ENCODE peak calls at places on chromosomes 3 and 15, in nine cellular contexts. I, E, N, R, Q, L, S, M and U are unnamed samples.

GRCh38 chr3:124800511-124801374 is 70.5 kb downstream of the UMPS start:
- DNase-seq in S (no peak), L (no peak), I (peak), R (no peak), Q (no peak), N (no peak), E (no peak), M (no peak), U (peak)

GRCh38 chr3:66450389-66451022 is 50.3 kb downstream of the LRIG1 start:
- DNase-seq in M (no peak), N (no peak), Q (peak), R (no peak), E (peak), S (no peak), I (peak), L (no peak), U (no peak)

GRCh38 chr3:38039101-38039898 is at the start of gene DLEC1:
- DNase-seq in L (peak), S (peak), I (peak), E (peak), Q (peak), M (peak), N (peak), R (no peak), U (peak)

GRCh38 chr3:164004205-164004604 is 1074.1 kb downstream of the SI start:
- DNase-seq in M (no peak), L (peak), Q (no peak), I (no peak), N (no peak), E (no peak), S (no peak), R (no peak), U (peak)

GRCh38 chr3:124298951-124299350 is 307.0 kb upstream of the ROPN1 start:
- DNase-seq in Q (no peak), R (no peak), N (no peak), E (no peak), S (peak), I (peak), L (no peak), M (peak), U (peak)

GRCh38 chr15:26580943-26581342 is 191.9 kb downstream of the GABRB3 start:
- DNase-seq in M (no peak), R (no peak), L (no peak), Q (no peak), S (no peak), I (no peak), E (no peak), N (no peak), U (no peak)

GRCh38 chr3:54836876-54837275 is 91.0 kb downstream of the LRTM1 start:
- DNase-seq in L (no peak), M (no peak), I (no peak), Q (no peak), E (no peak), R (no peak), S (no peak), N (no peak), U (peak)

GRCh38 chr3:33063651-33064051 is 33.3 kb downstream of the GLB1 start:
- DNase-seq in S (no peak), M (peak), N (no peak), R (no peak), E (peak), I (no peak), L (no peak), Q (peak), U (no peak)

GRCh38 chr3:73493543-73494314 is 131.0 kb downstream of the PDZRN3 start:
- DNase-seq in R (no peak), E (peak), I (no peak), S (no peak), M (no peak), Q (peak), N (no peak), L (no peak), U (no peak)

GRCh38 chr3:21645121-21645897 is 105.7 kb downstream of the ZNF385D start:
- DNase-seq in I (peak), E (peak), M (no peak), S (no peak), R (no peak), Q (peak), N (no peak), L (no peak), U (no peak)

GRCh38 chr15:90610220-90610619 is 80.5 kb downstream of the CRTC3 start:
- DNase-seq in I (no peak), S (no peak), L (no peak), E (peak), R (no peak), Q (peak), M (no peak), N (no peak), U (no peak)

GRCh38 chr3:6551165-6551564 is 309.8 kb upstream of the GRM7 start:
- DNase-seq in M (no peak), Q (no peak), I (no peak), E (no peak), S (no peak), R (no peak), L (no peak), N (no peak), U (no peak)

GRCh38 chr3:81530180-81530939 is 231.1 kb downstream of the GBE1 start:
- DNase-seq in N (no peak), Q (no peak), R (no peak), S (no peak), M (no peak), I (no peak), E (no peak), L (no peak), U (no peak)

GRCh38 chr3:62722344-62722743 is 152.9 kb downstream of the CADPS start:
- DNase-seq in I (no peak), L (no peak), M (no peak), N (no peak), R (no peak), Q (no peak), S (no peak), E (no peak), U (no peak)
- TF ChIP-seq CTCF in I (no peak), L (no peak), M (no peak), N (no peak), R (no peak), Q (no peak), S (no peak), E (no peak), U (no peak)

DNA sequence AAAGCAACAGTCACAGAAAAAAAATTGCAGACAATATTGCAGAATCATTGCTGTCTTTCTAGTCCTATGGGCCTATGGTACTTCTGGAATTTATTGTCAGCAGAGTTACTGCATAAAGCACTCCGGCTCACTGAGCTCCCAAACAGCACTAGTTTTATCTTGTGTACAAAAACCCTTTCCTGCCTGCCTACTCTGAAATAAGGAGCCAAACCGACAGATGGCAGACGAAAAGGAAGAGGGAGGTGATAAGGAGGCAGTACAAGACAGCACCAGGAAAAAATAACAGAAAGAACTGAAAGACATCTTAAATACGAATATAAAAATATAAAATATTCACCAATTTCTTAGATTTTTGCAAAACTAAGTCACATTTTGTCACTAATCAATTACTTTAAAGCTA is 15.6 kb downstream of the HERC1 start:
- DNase-seq in E (peak), M (no peak), N (no peak), S (no peak), R (no peak), I (no peak), L (peak), Q (peak), U (no peak)
- TF ChIP-seq CTCF in E (peak), M (no peak), N (no peak), S (no peak), R (no peak), I (peak), L (peak), Q (no peak), U (no peak)

DNA sequence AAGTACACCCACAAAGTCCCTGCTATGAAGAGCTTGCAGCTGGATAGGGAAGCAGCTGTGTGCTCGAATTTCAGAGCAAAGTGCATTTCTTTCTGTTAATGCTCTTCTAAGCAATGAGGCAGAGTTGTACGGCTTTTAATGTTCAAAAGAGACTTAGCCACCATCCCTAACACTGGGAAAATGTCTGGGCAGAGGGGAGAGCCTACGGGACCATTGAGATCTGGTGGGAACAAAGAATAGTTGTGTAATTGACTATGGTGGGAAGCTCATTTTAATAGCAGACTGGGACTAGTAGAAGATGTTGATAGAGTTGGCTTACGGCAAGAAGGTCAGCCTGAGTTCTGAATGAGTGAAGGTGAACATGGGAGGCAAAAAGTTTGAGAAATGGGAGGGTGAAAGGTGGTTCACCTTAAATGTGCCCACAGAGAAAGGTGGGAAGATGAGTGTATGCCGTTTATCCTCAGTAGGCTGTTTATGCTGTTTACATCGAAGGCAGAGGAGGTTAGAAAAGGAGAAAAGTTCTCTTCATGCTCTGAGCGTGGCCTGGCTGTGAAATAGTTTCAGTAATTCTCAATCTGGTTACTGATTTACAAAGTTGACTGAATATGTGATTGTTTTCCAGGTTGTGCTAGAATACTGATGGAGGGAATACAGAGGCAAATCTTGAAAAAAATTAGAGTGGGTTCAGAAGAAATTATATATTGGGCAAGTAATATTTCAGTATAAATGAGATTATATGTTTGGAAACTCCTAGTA is 22.9 kb upstream of the UTS2B start:
- DNase-seq in N (no peak), R (no peak), E (no peak), I (no peak), Q (no peak), M (no peak), S (no peak), L (peak), U (no peak)
- TF ChIP-seq CTCF in N (no peak), R (no peak), E (no peak), I (no peak), Q (no peak), M (no peak), S (no peak), L (no peak), U (no peak)

DNA sequence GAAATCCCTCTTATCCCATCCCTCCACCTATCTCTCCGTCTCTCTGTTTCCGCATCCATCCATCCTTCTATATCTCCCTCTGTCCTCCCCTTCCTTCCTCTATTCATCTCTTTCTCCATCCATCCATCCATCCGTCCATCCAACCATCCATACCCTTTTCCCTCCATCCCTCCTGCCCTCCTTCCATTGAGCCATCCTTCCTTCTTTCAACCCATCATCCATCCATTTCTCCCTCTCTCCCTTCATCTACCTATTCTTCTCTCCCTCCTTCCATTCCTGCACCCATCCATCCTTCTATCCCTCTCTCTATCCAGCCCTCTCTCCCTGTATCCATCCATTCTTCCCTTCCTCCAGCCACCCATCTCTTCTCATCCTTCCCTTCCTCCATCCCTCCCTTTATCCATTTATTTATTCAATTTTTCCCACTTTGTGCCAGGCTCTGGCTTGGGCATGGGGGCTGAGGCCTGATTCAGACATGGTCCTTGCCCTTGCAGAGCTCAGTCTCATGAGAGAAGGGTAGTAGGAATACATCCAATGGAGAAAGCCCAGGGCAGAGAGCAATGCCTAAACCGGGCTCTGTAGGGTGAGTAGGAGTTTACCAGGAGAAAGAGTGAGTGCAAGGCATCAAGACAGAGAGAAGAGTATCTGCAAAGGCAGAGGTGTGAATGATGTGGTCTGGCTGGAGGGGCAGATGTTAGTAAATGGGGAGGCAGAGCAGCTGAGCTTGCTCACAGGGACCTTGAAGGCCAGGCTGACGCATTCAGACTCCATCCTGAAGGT is 19.5 kb upstream of the FBLN2 start:
- DNase-seq in M (no peak), S (peak), I (no peak), R (no peak), L (no peak), N (no peak), E (no peak), Q (no peak), U (no peak)
- TF ChIP-seq CTCF in M (no peak), S (no peak), I (no peak), R (no peak), L (no peak), N (no peak), E (no peak), Q (no peak), U (no peak)

DNA sequence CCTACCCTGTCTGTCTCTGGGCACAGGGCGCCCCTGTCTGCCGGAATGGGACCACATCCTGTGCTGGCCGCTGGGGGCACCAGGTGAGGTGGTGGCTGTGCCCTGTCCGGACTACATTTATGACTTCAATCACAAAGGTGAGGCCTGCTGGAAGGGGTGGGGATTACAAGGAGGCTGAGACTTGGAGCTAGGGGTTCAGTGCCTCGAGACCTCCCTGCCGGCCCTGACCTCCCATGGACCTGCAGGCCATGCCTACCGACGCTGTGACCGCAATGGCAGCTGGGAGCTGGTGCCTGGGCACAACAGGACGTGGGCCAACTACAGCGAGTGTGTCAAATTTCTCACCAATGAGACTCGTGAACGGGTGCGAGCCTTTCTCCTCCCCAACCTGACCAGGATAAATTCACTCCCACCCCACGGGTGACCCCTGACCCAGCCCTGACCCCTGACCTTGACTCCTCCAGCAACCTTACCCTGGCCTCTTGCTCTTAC is 20.4 kb downstream of the PTH1R start:
- DNase-seq in Q (no peak), E (no peak), N (no peak), M (no peak), R (no peak), L (no peak), I (no peak), S (peak), U (no peak)
- TF ChIP-seq CTCF in Q (no peak), E (no peak), N (no peak), M (no peak), R (no peak), L (no peak), I (no peak), S (no peak), U (no peak)

GRCh38 chr3:56302417-56302816 is 165.8 kb downstream of the ERC2 start:
- DNase-seq in N (no peak), S (no peak), Q (no peak), E (no peak), I (no peak), L (peak), R (no peak), M (no peak), U (no peak)
- TF ChIP-seq CTCF in N (peak), S (no peak), Q (peak), E (no peak), I (no peak), L (peak), R (no peak), M (peak), U (peak)

DNA sequence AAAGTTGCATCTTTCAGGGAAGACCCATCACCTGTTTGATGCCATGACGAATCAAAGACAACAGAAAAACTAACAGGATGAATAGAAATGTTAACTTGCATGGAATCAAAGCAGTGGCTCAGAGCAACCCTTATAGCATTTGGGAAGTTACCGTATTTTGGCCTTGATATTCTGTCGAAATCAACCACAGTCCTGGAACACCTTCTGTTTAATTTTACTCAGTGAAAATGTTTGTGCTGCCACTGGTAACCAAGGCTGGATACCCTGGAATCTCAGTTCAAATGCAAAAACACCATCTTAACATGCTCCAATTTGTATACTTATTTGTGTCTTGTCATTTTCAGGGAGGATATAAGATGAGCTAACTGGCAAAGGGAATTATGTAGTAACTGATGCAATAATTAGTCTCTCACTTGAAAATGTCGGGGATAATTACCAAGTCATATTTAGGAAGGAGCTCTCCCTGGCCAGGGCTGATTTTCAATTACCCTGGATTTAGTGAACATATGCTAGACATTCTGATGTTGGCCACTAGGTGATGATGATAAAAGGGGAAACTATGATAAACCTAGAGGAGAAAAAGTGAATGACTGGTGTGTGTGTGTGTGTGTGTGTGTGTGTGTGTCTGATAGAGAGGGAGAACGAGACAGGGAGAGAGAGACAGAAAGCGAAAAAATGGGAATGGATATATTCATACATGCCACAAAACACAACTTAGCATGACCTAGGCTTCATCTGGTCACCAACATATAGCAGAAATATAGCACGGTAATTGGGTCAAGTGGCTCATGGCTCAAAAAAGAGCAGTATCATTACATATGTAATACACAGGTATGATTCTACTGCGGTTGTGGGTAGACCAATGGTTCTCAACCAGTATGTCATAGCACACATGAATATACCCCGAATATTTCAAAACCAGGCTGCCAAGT is 19.0 kb upstream of the PRICKLE2 start:
- DNase-seq in Q (peak), R (peak), I (no peak), M (no peak), E (peak), N (no peak), L (no peak), S (no peak), U (peak)
- TF ChIP-seq CTCF in Q (peak), R (peak), I (no peak), M (no peak), E (peak), N (peak), L (peak), S (peak), U (peak)

GRCh38 chr3:46907960-46908293 is 30.4 kb downstream of the PTH1R start:
- DNase-seq in Q (no peak), E (no peak), S (no peak), M (no peak), I (no peak), N (no peak), R (no peak), L (no peak), U (no peak)

GRCh38 chr3:46908986-46909534 is 31.5 kb downstream of the PTH1R start:
- DNase-seq in L (no peak), E (no peak), S (no peak), N (no peak), R (no peak), I (no peak), Q (no peak), M (no peak), U (no peak)

GRCh38 chr3:46907271-46907670 is 29.8 kb downstream of the PTH1R start:
- DNase-seq in E (no peak), M (no peak), L (no peak), S (peak), N (no peak), Q (no peak), R (no peak), I (no peak), U (no peak)

GRCh38 chr3:46909535-46910161 is 32.1 kb downstream of the PTH1R start:
- DNase-seq in Q (peak), I (peak), S (peak), N (peak), L (peak), R (peak), M (peak), E (peak), U (peak)

DNA sequence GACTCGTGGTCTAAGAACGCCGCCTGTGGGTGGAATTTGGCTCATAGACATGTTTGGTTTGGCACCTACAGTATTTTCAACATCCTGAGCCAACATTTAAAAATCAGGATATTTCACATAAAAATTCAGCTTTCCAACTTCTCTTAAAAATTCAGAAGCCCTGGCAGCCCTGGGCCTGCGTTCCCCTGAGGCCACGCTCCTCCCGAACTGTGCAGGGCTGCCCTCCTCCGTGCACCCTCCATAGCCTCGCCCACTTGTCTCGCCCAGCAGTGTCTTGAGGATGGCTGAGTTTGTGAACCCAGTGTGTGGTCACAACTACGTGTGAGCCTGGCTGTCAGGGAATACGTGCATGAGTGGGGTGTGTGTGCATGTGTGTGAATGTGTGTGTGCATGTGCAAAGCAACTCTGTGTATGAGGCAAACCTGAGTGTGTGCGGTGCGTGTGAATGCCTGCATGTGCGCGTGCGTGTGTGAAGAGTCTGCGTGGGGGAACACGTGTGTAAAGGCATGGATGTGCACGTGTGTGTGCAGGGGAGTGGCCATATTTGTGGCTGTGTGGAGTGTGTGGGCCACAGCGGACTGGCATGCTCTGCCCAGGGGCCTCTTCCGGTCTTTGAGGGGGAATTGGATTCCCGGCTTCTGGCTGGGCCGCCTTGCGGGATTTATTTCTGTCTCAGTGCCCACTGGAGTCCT is 30.9 kb downstream of the PTH1R start:
- DNase-seq in N (no peak), I (no peak), Q (peak), R (no peak), M (no peak), S (peak), E (peak), L (no peak), U (no peak)
- TF ChIP-seq CTCF in N (no peak), I (peak), Q (peak), R (no peak), M (no peak), S (peak), E (no peak), L (no peak), U (no peak)

GRCh38 chr15:42508263-42508690 is 12.8 kb downstream of the SNAP23 start:
- DNase-seq in M (no peak), E (peak), N (no peak), I (no peak), L (no peak), R (no peak), S (no peak), Q (peak), U (no peak)
- TF ChIP-seq CTCF in M (no peak), E (no peak), N (no peak), I (peak), L (no peak), R (no peak), S (no peak), Q (peak), U (no peak)

GRCh38 chr15:60727260-60727659 is 248.3 kb upstream of the ICE2 start:
- DNase-seq in M (no peak), L (peak), S (no peak), E (no peak), I (no peak), R (no peak), Q (no peak), N (no peak), U (no peak)
- TF ChIP-seq CTCF in M (no peak), L (no peak), S (no peak), E (no peak), I (no peak), R (no peak), Q (no peak), N (no peak), U (no peak)